ENCODE peak calls at places on chromosome 1, in ten cellular contexts. One of them, this sample, is unnamed.

GRCh38 chr1:211229365-211229759 is 29.8 kb upstream of the RCOR3 start:
- DNase-seq in heart left ventricle: no peak
- DNase-seq in DND-41: no peak
- DNase-seq in cardiac muscle cell: no peak
- DNase-seq in upper lobe of right lung: no peak
- DNase-seq in fibroblast of lung: no peak
- DNase-seq in lung: no peak
- DNase-seq in SK-N-MC: no peak
- DNase-seq in CD8-positive, alpha-beta memory T cell: no peak
- DNase-seq in ovary: no peak
- DNase-seq in this sample: no peak

GRCh38 chr1:24362982-24363614 is 43.9 kb downstream of the GRHL3 start:
- DNase-seq in CD8-positive, alpha-beta memory T cell: no peak
- DNase-seq in fibroblast of lung: peak; percentile 95
- DNase-seq in upper lobe of right lung: no peak
- DNase-seq in SK-N-MC: no peak
- DNase-seq in heart left ventricle: no peak
- DNase-seq in lung: no peak
- DNase-seq in DND-41: no peak
- DNase-seq in ovary: no peak
- DNase-seq in cardiac muscle cell: peak; percentile 86
- DNase-seq in this sample: peak; percentile 50

GRCh38 chr1:241821363-241821762 is 26.6 kb upstream of the EXO1 start:
- DNase-seq in heart left ventricle: no peak
- DNase-seq in SK-N-MC: no peak
- DNase-seq in fibroblast of lung: peak; percentile 87
- DNase-seq in lung: no peak
- DNase-seq in DND-41: no peak
- DNase-seq in upper lobe of right lung: no peak
- DNase-seq in ovary: no peak
- DNase-seq in cardiac muscle cell: no peak
- DNase-seq in CD8-positive, alpha-beta memory T cell: no peak
- DNase-seq in this sample: no peak

GRCh38 chr1:86137458-86137857 is 19.1 kb downstream of the COL24A1 start:
- DNase-seq in cardiac muscle cell: peak; percentile 73
- DNase-seq in CD8-positive, alpha-beta memory T cell: no peak
- DNase-seq in DND-41: no peak
- DNase-seq in fibroblast of lung: peak; percentile 90
- DNase-seq in lung: no peak
- DNase-seq in SK-N-MC: no peak
- DNase-seq in ovary: no peak
- DNase-seq in upper lobe of right lung: no peak
- DNase-seq in heart left ventricle: no peak
- DNase-seq in this sample: no peak

GRCh38 chr1:11198851-11199628 is 9.9 kb downstream of the ANGPTL7 start:
- DNase-seq in SK-N-MC: no peak
- DNase-seq in DND-41: no peak
- DNase-seq in upper lobe of right lung: no peak
- DNase-seq in cardiac muscle cell: no peak
- DNase-seq in heart left ventricle: no peak
- DNase-seq in ovary: no peak
- DNase-seq in CD8-positive, alpha-beta memory T cell: no peak
- DNase-seq in lung: no peak
- DNase-seq in fibroblast of lung: no peak
- DNase-seq in this sample: no peak

GRCh38 chr1:2399890-2400575 is 8.4 kb downstream of the RER1 start:
- DNase-seq in cardiac muscle cell: no peak
- DNase-seq in ovary: no peak
- DNase-seq in CD8-positive, alpha-beta memory T cell: no peak
- DNase-seq in fibroblast of lung: no peak
- DNase-seq in lung: no peak
- DNase-seq in heart left ventricle: no peak
- DNase-seq in DND-41: no peak
- DNase-seq in SK-N-MC: no peak
- DNase-seq in upper lobe of right lung: no peak
- DNase-seq in this sample: peak; percentile 45

GRCh38 chr1:202811296-202812175 is 782 bp downstream of the PCAT6 start:
- DNase-seq in upper lobe of right lung: no peak
- DNase-seq in fibroblast of lung: peak; percentile 8
- DNase-seq in CD8-positive, alpha-beta memory T cell: peak; percentile 58
- DNase-seq in heart left ventricle: peak; percentile 66
- DNase-seq in DND-41: no peak
- DNase-seq in ovary: peak; percentile 31
- DNase-seq in cardiac muscle cell: peak; percentile 16
- DNase-seq in lung: no peak
- DNase-seq in SK-N-MC: no peak
- DNase-seq in this sample: peak; percentile 9

GRCh38 chr1:77605246-77606026 is 77.0 kb downstream of the ZZZ3 start:
- DNase-seq in CD8-positive, alpha-beta memory T cell: no peak
- DNase-seq in SK-N-MC: no peak
- DNase-seq in lung: peak; percentile 40
- DNase-seq in upper lobe of right lung: peak; percentile 78
- DNase-seq in DND-41: peak; percentile 21
- DNase-seq in cardiac muscle cell: peak; percentile 86
- DNase-seq in heart left ventricle: peak; percentile 72
- DNase-seq in ovary: no peak
- DNase-seq in fibroblast of lung: peak; percentile 92
- DNase-seq in this sample: peak; percentile 30

GRCh38 chr1:151478140-151478812 is 19.0 kb upstream of the POGZ start:
- DNase-seq in upper lobe of right lung: no peak
- DNase-seq in heart left ventricle: no peak
- DNase-seq in cardiac muscle cell: no peak
- DNase-seq in CD8-positive, alpha-beta memory T cell: no peak
- DNase-seq in ovary: no peak
- DNase-seq in fibroblast of lung: no peak
- DNase-seq in SK-N-MC: no peak
- DNase-seq in lung: no peak
- DNase-seq in DND-41: no peak
- DNase-seq in this sample: no peak

GRCh38 chr1:100440075-100440809 is 87.9 kb downstream of the CDC14A start:
- DNase-seq in DND-41: peak; percentile 79
- DNase-seq in heart left ventricle: no peak
- DNase-seq in lung: no peak
- DNase-seq in SK-N-MC: no peak
- DNase-seq in ovary: no peak
- DNase-seq in upper lobe of right lung: no peak
- DNase-seq in CD8-positive, alpha-beta memory T cell: peak; percentile 89
- DNase-seq in cardiac muscle cell: no peak
- DNase-seq in fibroblast of lung: no peak
- DNase-seq in this sample: no peak

DNA sequence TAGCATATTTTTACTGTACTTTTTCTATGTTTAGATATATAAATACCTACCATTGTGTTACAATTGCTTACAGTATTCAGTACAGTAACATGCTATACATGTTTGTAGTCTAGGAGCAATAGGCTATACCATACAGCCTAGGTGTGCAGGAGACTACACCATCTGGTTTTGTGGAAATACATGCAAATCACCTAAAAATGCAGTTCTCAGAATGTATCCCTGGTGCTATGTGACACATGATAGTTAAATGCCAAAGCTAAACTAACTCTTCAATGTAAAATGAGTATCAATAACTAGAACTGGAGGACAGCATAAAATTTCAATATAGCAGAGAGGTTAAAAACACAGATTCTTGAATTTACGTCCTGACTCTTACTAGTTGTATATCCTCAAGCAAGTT is 14.8 kb downstream of the NUCKS1 start:
- DNase-seq in heart left ventricle: no peak
- DNase-seq in cardiac muscle cell: no peak
- DNase-seq in ovary: no peak
- DNase-seq in DND-41: no peak
- DNase-seq in CD8-positive, alpha-beta memory T cell: no peak
- DNase-seq in SK-N-MC: no peak
- DNase-seq in upper lobe of right lung: no peak
- DNase-seq in lung: no peak
- DNase-seq in fibroblast of lung: no peak
- DNase-seq in this sample: no peak
- H3K36me3 ChIP-seq in heart left ventricle: peaks cover 35% of the 10 kb centered on the region
- H3K36me3 ChIP-seq in cardiac muscle cell: peaks cover 11% of the 10 kb centered on the region
- H3K36me3 ChIP-seq in ovary: no peaks in the 10 kb centered on the region
- H3K36me3 ChIP-seq in DND-41: peaks cover 93% of the 10 kb centered on the region
- H3K36me3 ChIP-seq in CD8-positive, alpha-beta memory T cell: peaks cover 9% of the 10 kb centered on the region
- H3K36me3 ChIP-seq in SK-N-MC: peaks cover 72% of the 10 kb centered on the region
- H3K36me3 ChIP-seq in upper lobe of right lung: peaks cover 6% of the 10 kb centered on the region
- H3K36me3 ChIP-seq in lung: peaks cover 11% of the 10 kb centered on the region
- H3K36me3 ChIP-seq in fibroblast of lung: no peaks in the 10 kb centered on the region
- H3K36me3 ChIP-seq in this sample: peaks cover 1% of the 10 kb centered on the region

GRCh38 chr1:110898734-110899457 is 25.9 kb downstream of the CD53 start:
- DNase-seq in cardiac muscle cell: no peak
- DNase-seq in ovary: no peak
- DNase-seq in CD8-positive, alpha-beta memory T cell: no peak
- DNase-seq in fibroblast of lung: no peak
- DNase-seq in SK-N-MC: no peak
- DNase-seq in DND-41: no peak
- DNase-seq in heart left ventricle: no peak
- DNase-seq in lung: no peak
- DNase-seq in upper lobe of right lung: no peak
- DNase-seq in this sample: no peak

GRCh38 chr1:110897685-110898084 is 24.7 kb downstream of the CD53 start:
- DNase-seq in fibroblast of lung: no peak
- DNase-seq in lung: no peak
- DNase-seq in heart left ventricle: no peak
- DNase-seq in ovary: no peak
- DNase-seq in SK-N-MC: no peak
- DNase-seq in upper lobe of right lung: no peak
- DNase-seq in DND-41: no peak
- DNase-seq in CD8-positive, alpha-beta memory T cell: no peak
- DNase-seq in cardiac muscle cell: no peak
- DNase-seq in this sample: no peak

GRCh38 chr1:110896090-110896489 is 23.1 kb downstream of the CD53 start:
- DNase-seq in upper lobe of right lung: no peak
- DNase-seq in SK-N-MC: no peak
- DNase-seq in ovary: no peak
- DNase-seq in CD8-positive, alpha-beta memory T cell: no peak
- DNase-seq in fibroblast of lung: no peak
- DNase-seq in heart left ventricle: no peak
- DNase-seq in DND-41: peak; percentile 20
- DNase-seq in lung: no peak
- DNase-seq in cardiac muscle cell: no peak
- DNase-seq in this sample: no peak

GRCh38 chr1:110902820-110903463 is 30.0 kb downstream of the CD53 start:
- DNase-seq in lung: no peak
- DNase-seq in CD8-positive, alpha-beta memory T cell: no peak
- DNase-seq in ovary: no peak
- DNase-seq in heart left ventricle: no peak
- DNase-seq in SK-N-MC: no peak
- DNase-seq in upper lobe of right lung: no peak
- DNase-seq in fibroblast of lung: no peak
- DNase-seq in DND-41: no peak
- DNase-seq in cardiac muscle cell: no peak
- DNase-seq in this sample: no peak

GRCh38 chr1:110899458-110899843 is 26.5 kb downstream of the CD53 start:
- DNase-seq in SK-N-MC: no peak
- DNase-seq in fibroblast of lung: no peak
- DNase-seq in upper lobe of right lung: no peak
- DNase-seq in lung: no peak
- DNase-seq in DND-41: no peak
- DNase-seq in heart left ventricle: no peak
- DNase-seq in CD8-positive, alpha-beta memory T cell: no peak
- DNase-seq in ovary: no peak
- DNase-seq in cardiac muscle cell: no peak
- DNase-seq in this sample: no peak
- H3K36me3 ChIP-seq in SK-N-MC: no peaks in the 10 kb centered on the region
- H3K36me3 ChIP-seq in fibroblast of lung: no peaks in the 10 kb centered on the region
- H3K36me3 ChIP-seq in upper lobe of right lung: peaks cover 7% of the 10 kb centered on the region
- H3K36me3 ChIP-seq in lung: no peaks in the 10 kb centered on the region
- H3K36me3 ChIP-seq in DND-41: peaks cover 59% of the 10 kb centered on the region
- H3K36me3 ChIP-seq in heart left ventricle: peaks cover 65% of the 10 kb centered on the region
- H3K36me3 ChIP-seq in CD8-positive, alpha-beta memory T cell: peaks cover 44% of the 10 kb centered on the region
- H3K36me3 ChIP-seq in ovary: no peaks in the 10 kb centered on the region
- H3K36me3 ChIP-seq in cardiac muscle cell: no peaks in the 10 kb centered on the region
- H3K36me3 ChIP-seq in this sample: no peaks in the 10 kb centered on the region

GRCh38 chr1:12245733-12246132 is 15.9 kb downstream of the VPS13D start:
- DNase-seq in CD8-positive, alpha-beta memory T cell: no peak
- DNase-seq in lung: no peak
- DNase-seq in DND-41: no peak
- DNase-seq in upper lobe of right lung: no peak
- DNase-seq in SK-N-MC: no peak
- DNase-seq in fibroblast of lung: no peak
- DNase-seq in cardiac muscle cell: no peak
- DNase-seq in ovary: no peak
- DNase-seq in heart left ventricle: no peak
- DNase-seq in this sample: peak; percentile 32

GRCh38 chr1:12249748-12250147 is 19.9 kb downstream of the VPS13D start:
- DNase-seq in heart left ventricle: no peak
- DNase-seq in cardiac muscle cell: no peak
- DNase-seq in fibroblast of lung: no peak
- DNase-seq in SK-N-MC: no peak
- DNase-seq in upper lobe of right lung: no peak
- DNase-seq in DND-41: no peak
- DNase-seq in CD8-positive, alpha-beta memory T cell: no peak
- DNase-seq in ovary: no peak
- DNase-seq in lung: no peak
- DNase-seq in this sample: no peak

GRCh38 chr1:12251442-12251841 is 21.6 kb downstream of the VPS13D start:
- DNase-seq in fibroblast of lung: peak; percentile 61
- DNase-seq in DND-41: no peak
- DNase-seq in ovary: no peak
- DNase-seq in cardiac muscle cell: no peak
- DNase-seq in lung: no peak
- DNase-seq in heart left ventricle: no peak
- DNase-seq in CD8-positive, alpha-beta memory T cell: no peak
- DNase-seq in SK-N-MC: no peak
- DNase-seq in upper lobe of right lung: no peak
- DNase-seq in this sample: no peak

GRCh38 chr1:12246584-12246983 is 16.8 kb downstream of the VPS13D start:
- DNase-seq in heart left ventricle: no peak
- DNase-seq in CD8-positive, alpha-beta memory T cell: no peak
- DNase-seq in lung: no peak
- DNase-seq in DND-41: no peak
- DNase-seq in fibroblast of lung: no peak
- DNase-seq in SK-N-MC: no peak
- DNase-seq in ovary: no peak
- DNase-seq in cardiac muscle cell: no peak
- DNase-seq in upper lobe of right lung: no peak
- DNase-seq in this sample: no peak

DNA sequence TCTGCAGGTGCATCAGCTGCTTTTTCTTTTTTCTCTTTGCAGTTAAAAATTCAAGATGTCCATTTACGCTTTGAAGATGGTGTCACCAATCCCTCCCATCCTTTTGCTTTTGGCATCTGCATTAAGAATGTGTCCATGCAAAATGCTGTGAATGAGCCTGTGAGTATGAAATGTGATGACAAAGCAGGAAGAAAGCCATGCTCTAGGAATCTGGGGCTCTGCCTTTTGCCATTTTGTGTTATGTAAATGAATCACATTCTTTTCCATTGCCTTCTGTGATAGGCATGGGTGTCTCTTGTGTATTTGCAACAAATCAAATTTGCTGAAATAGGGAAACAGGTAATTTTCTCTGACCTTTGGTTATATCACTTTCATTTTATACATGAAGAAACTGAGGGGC is 19.4 kb downstream of the VPS13D start:
- DNase-seq in cardiac muscle cell: no peak
- DNase-seq in heart left ventricle: no peak
- DNase-seq in upper lobe of right lung: no peak
- DNase-seq in ovary: no peak
- DNase-seq in SK-N-MC: no peak
- DNase-seq in DND-41: no peak
- DNase-seq in fibroblast of lung: no peak
- DNase-seq in lung: no peak
- DNase-seq in CD8-positive, alpha-beta memory T cell: no peak
- DNase-seq in this sample: no peak
- H3K36me3 ChIP-seq in cardiac muscle cell: peaks cover 15% of the 10 kb centered on the region
- H3K36me3 ChIP-seq in heart left ventricle: peaks cover 98% of the 10 kb centered on the region
- H3K36me3 ChIP-seq in upper lobe of right lung: peaks cover 92% of the 10 kb centered on the region
- H3K36me3 ChIP-seq in ovary: no peaks in the 10 kb centered on the region
- H3K36me3 ChIP-seq in SK-N-MC: peaks cover 41% of the 10 kb centered on the region
- H3K36me3 ChIP-seq in DND-41: peaks cover 73% of the 10 kb centered on the region
- H3K36me3 ChIP-seq in fibroblast of lung: peaks cover 10% of the 10 kb centered on the region
- H3K36me3 ChIP-seq in lung: peaks cover 49% of the 10 kb centered on the region
- H3K36me3 ChIP-seq in CD8-positive, alpha-beta memory T cell: peaks cover 62% of the 10 kb centered on the region
- H3K36me3 ChIP-seq in this sample: peaks cover 50% of the 10 kb centered on the region

GRCh38 chr1:19130476-19130875 is 79.6 kb downstream of the UBR4 start:
- DNase-seq in lung: no peak
- DNase-seq in heart left ventricle: no peak
- DNase-seq in cardiac muscle cell: no peak
- DNase-seq in CD8-positive, alpha-beta memory T cell: no peak
- DNase-seq in DND-41: no peak
- DNase-seq in fibroblast of lung: no peak
- DNase-seq in ovary: no peak
- DNase-seq in SK-N-MC: no peak
- DNase-seq in upper lobe of right lung: no peak
- DNase-seq in this sample: no peak
- H3K36me3 ChIP-seq in lung: peaks cover 61% of the 10 kb centered on the region
- H3K36me3 ChIP-seq in heart left ventricle: peaks cover 99% of the 10 kb centered on the region
- H3K36me3 ChIP-seq in cardiac muscle cell: peaks cover 88% of the 10 kb centered on the region
- H3K36me3 ChIP-seq in CD8-positive, alpha-beta memory T cell: peaks cover 67% of the 10 kb centered on the region
- H3K36me3 ChIP-seq in DND-41: peaks cover 90% of the 10 kb centered on the region
- H3K36me3 ChIP-seq in fibroblast of lung: peaks cover 16% of the 10 kb centered on the region
- H3K36me3 ChIP-seq in ovary: no peaks in the 10 kb centered on the region
- H3K36me3 ChIP-seq in SK-N-MC: peaks cover 95% of the 10 kb centered on the region
- H3K36me3 ChIP-seq in upper lobe of right lung: peaks cover 97% of the 10 kb centered on the region
- H3K36me3 ChIP-seq in this sample: peaks cover 73% of the 10 kb centered on the region

This sample was measured in thyroid gland.